ENCODE peak calls at places on chromosomes 16 and 17, in nine cellular contexts. V is endothelial cell; Y is cerebellar nuclear complex; L is GM10248; T is ELF-1; M is stimulated activated CD8-positive, alpha-beta memory T cell treated with anti-CD3 and anti-CD28 coated beads, Interleukin-15, amount 100 ng/mL, for 1 hour; S is occipital lobe; Z is T follicular helper cell; J is right cardiac atrium. C is an unnamed sample.
A peak's percentile ranks its signal among the peaks of the same experiment; 100 is the strongest.

GRCh38 chr17:76537578-76538280 is at the start of gene CYGB:
- DNase-seq in V (no peak), Y (no peak), L (no peak), T (no peak), M (no peak), S (no peak), Z (no peak), J (peak; percentile 77), C (no peak)

GRCh38 chr17:56824503-56824902 is 9.2 kb downstream of the C17orf67 start:
- DNase-seq in V (no peak), Y (no peak), L (no peak), T (no peak), M (no peak), S (no peak), Z (no peak), J (no peak), C (no peak)

GRCh38 chr17:45869676-45870341 is 24.5 kb upstream of the MAPT start:
- DNase-seq in V (no peak), Y (no peak), L (no peak), T (peak; percentile 68), M (no peak), S (no peak), Z (no peak), J (no peak), C (no peak)

GRCh38 chr16:84477661-84478060 is 26.8 kb downstream of the MEAK7 start:
- DNase-seq in V (no peak), Y (no peak), L (no peak), T (no peak), M (no peak), S (no peak), Z (no peak), J (no peak), C (no peak)

GRCh38 chr16:21071741-21072140 is 78.9 kb downstream of the DNAH3 start:
- DNase-seq in V (no peak), Y (no peak), L (no peak), T (no peak), M (no peak), S (no peak), Z (no peak), J (no peak), C (no peak)

GRCh38 chr16:83661656-83662055 is 146.1 kb upstream of the HSBP1 start:
- DNase-seq in V (no peak), Y (no peak), L (no peak), T (no peak), M (no peak), S (no peak), Z (no peak), J (no peak), C (no peak)

GRCh38 chr17:34171245-34171818 is 83.8 kb upstream of the CCL2 start:
- DNase-seq in V (peak; percentile 70), Y (no peak), L (peak; percentile 69), T (peak; percentile 81), M (peak; percentile 10), S (no peak), Z (peak; percentile 17), J (peak; percentile 46), C (no peak)

GRCh38 chr17:14582996-14583395 is 282.1 kb downstream of the HS3ST3B1 start:
- DNase-seq in V (no peak), Y (no peak), L (no peak), T (no peak), M (no peak), S (no peak), Z (no peak), J (no peak), C (no peak)

GRCh38 chr16:68356249-68356918 is 45.6 kb downstream of the PRMT7 start:
- DNase-seq in V (no peak), Y (no peak), L (peak; percentile 87), T (no peak), M (peak; percentile 43), S (no peak), Z (peak; percentile 41), J (no peak), C (no peak)

GRCh38 chr16:85557083-85557975 is 55.8 kb upstream of the GSE1 start:
- DNase-seq in V (no peak), Y (no peak), L (peak; percentile 52), T (no peak), M (no peak), S (no peak), Z (no peak), J (no peak), C (no peak)

GRCh38 chr17:32609085-32609484 is 122.3 kb downstream of the CDK5R1 start:
- DNase-seq in V (no peak), Y (no peak), L (peak; percentile 67), T (no peak), M (peak; percentile 32), S (no peak), Z (peak; percentile 53), J (no peak), C (no peak)

GRCh38 chr16:87661561-87661960 is 59.3 kb downstream of the JPH3 start:
- DNase-seq in V (peak; percentile 81), Y (no peak), L (peak; percentile 65), T (peak; percentile 84), M (no peak), S (no peak), Z (no peak), J (no peak), C (no peak)

GRCh38 chr17:11326492-11326891 is 85.5 kb downstream of the SHISA6 start:
- DNase-seq in V (no peak), Y (no peak), L (no peak), T (no peak), M (no peak), S (no peak), Z (no peak), J (no peak), C (no peak)